ENCODE peak calls at places on chromosomes 2 and 18, in six cellular contexts. One of them, this sample, is unnamed.

GRCh38 chr2:109137616-109138015 is 8.6 kb downstream of the SH3RF3 start:
- DNase-seq in heart left ventricle: no peak
- DNase-seq in tibial artery: no peak
- DNase-seq in CD4-positive, alpha-beta memory T cell: no peak
- DNase-seq in heart right ventricle: no peak
- DNase-seq in fibroblast of lung: no peak
- DNase-seq in this sample: no peak

GRCh38 chr2:39433586-39434195 is 3.4 kb downstream of the MAP4K3 start:
- DNase-seq in CD4-positive, alpha-beta memory T cell: no peak
- DNase-seq in fibroblast of lung: no peak
- DNase-seq in heart right ventricle: no peak
- DNase-seq in heart left ventricle: no peak
- DNase-seq in tibial artery: no peak
- DNase-seq in this sample: no peak

GRCh38 chr2:63834401-63834800 is 7.3 kb upstream of the UGP2 start:
- DNase-seq in heart right ventricle: no peak
- DNase-seq in heart left ventricle: no peak
- DNase-seq in fibroblast of lung: no peak
- DNase-seq in tibial artery: no peak
- DNase-seq in CD4-positive, alpha-beta memory T cell: no peak
- DNase-seq in this sample: no peak

GRCh38 chr2:235055891-235056516 is 104.2 kb downstream of the SH3BP4 start:
- DNase-seq in heart right ventricle: no peak
- DNase-seq in fibroblast of lung: no peak
- DNase-seq in heart left ventricle: no peak
- DNase-seq in CD4-positive, alpha-beta memory T cell: no peak
- DNase-seq in tibial artery: no peak
- DNase-seq in this sample: no peak

GRCh38 chr2:11710632-11711381 is 35.6 kb upstream of the LPIN1 start:
- DNase-seq in heart right ventricle: no peak
- DNase-seq in heart left ventricle: no peak
- DNase-seq in tibial artery: no peak
- DNase-seq in CD4-positive, alpha-beta memory T cell: no peak
- DNase-seq in fibroblast of lung: peak; percentile 51
- DNase-seq in this sample: no peak

GRCh38 chr2:130374587-130375290 is 18.9 kb downstream of the PTPN18 start:
- DNase-seq in heart left ventricle: no peak
- DNase-seq in heart right ventricle: no peak
- DNase-seq in fibroblast of lung: peak; percentile 52
- DNase-seq in tibial artery: no peak
- DNase-seq in CD4-positive, alpha-beta memory T cell: no peak
- DNase-seq in this sample: no peak

GRCh38 chr2:220000080-220000479 is 372.6 kb downstream of the SLC4A3 start:
- DNase-seq in heart left ventricle: no peak
- DNase-seq in heart right ventricle: no peak
- DNase-seq in CD4-positive, alpha-beta memory T cell: no peak
- DNase-seq in fibroblast of lung: no peak
- DNase-seq in tibial artery: no peak
- DNase-seq in this sample: no peak

GRCh38 chr2:234852941-234853340 is 98.9 kb upstream of the SH3BP4 start:
- DNase-seq in tibial artery: no peak
- DNase-seq in heart right ventricle: no peak
- DNase-seq in fibroblast of lung: no peak
- DNase-seq in heart left ventricle: no peak
- DNase-seq in CD4-positive, alpha-beta memory T cell: no peak
- DNase-seq in this sample: no peak

GRCh38 chr2:9738718-9739496 is 104.4 kb upstream of the TAF1B start:
- DNase-seq in tibial artery: no peak
- DNase-seq in heart right ventricle: peak; percentile 58
- DNase-seq in heart left ventricle: peak; percentile 61
- DNase-seq in CD4-positive, alpha-beta memory T cell: no peak
- DNase-seq in fibroblast of lung: no peak
- DNase-seq in this sample: peak; percentile 74

GRCh38 chr2:73931531-73932500 is 5.1 kb downstream of the DGUOK start:
- DNase-seq in heart right ventricle: no peak
- DNase-seq in fibroblast of lung: peak; percentile 78
- DNase-seq in heart left ventricle: no peak
- DNase-seq in CD4-positive, alpha-beta memory T cell: no peak
- DNase-seq in tibial artery: no peak
- DNase-seq in this sample: no peak

GRCh38 chr2:28704621-28705020 is 47.0 kb upstream of the PPP1CB start:
- DNase-seq in heart right ventricle: no peak
- DNase-seq in CD4-positive, alpha-beta memory T cell: no peak
- DNase-seq in fibroblast of lung: no peak
- DNase-seq in tibial artery: no peak
- DNase-seq in heart left ventricle: no peak
- DNase-seq in this sample: no peak

GRCh38 chr2:200403794-200404193 is 97.3 kb downstream of the SPATS2L start:
- DNase-seq in fibroblast of lung: no peak
- DNase-seq in tibial artery: no peak
- DNase-seq in heart left ventricle: no peak
- DNase-seq in CD4-positive, alpha-beta memory T cell: no peak
- DNase-seq in heart right ventricle: no peak
- DNase-seq in this sample: no peak
- H3K36me3 ChIP-seq in fibroblast of lung: no peaks in the 10 kb centered on the region
- H3K36me3 ChIP-seq in tibial artery: no peaks in the 10 kb centered on the region
- H3K36me3 ChIP-seq in heart left ventricle: no peaks in the 10 kb centered on the region
- H3K36me3 ChIP-seq in CD4-positive, alpha-beta memory T cell: no peaks in the 10 kb centered on the region
- H3K36me3 ChIP-seq in heart right ventricle: no peaks in the 10 kb centered on the region
- H3K36me3 ChIP-seq in this sample: peaks cover 4% of the 10 kb centered on the region

GRCh38 chr2:167187049-167187727 is 298.9 kb downstream of the XIRP2 start:
- DNase-seq in fibroblast of lung: no peak
- DNase-seq in tibial artery: no peak
- DNase-seq in heart right ventricle: peak; percentile 8
- DNase-seq in CD4-positive, alpha-beta memory T cell: no peak
- DNase-seq in heart left ventricle: no peak
- DNase-seq in this sample: no peak

GRCh38 chr2:167188596-167188967 is 300.3 kb downstream of the XIRP2 start:
- DNase-seq in fibroblast of lung: peak; percentile 8
- DNase-seq in tibial artery: no peak
- DNase-seq in CD4-positive, alpha-beta memory T cell: no peak
- DNase-seq in heart right ventricle: no peak
- DNase-seq in heart left ventricle: no peak
- DNase-seq in this sample: no peak

GRCh38 chr2:167190053-167190452 is 301.8 kb downstream of the XIRP2 start:
- DNase-seq in heart left ventricle: no peak
- DNase-seq in CD4-positive, alpha-beta memory T cell: no peak
- DNase-seq in heart right ventricle: peak; percentile 63
- DNase-seq in tibial artery: peak; percentile 69
- DNase-seq in fibroblast of lung: peak; percentile 89
- DNase-seq in this sample: peak; percentile 68

GRCh38 chr2:167186465-167186864 is 298.2 kb downstream of the XIRP2 start:
- DNase-seq in CD4-positive, alpha-beta memory T cell: no peak
- DNase-seq in tibial artery: no peak
- DNase-seq in heart left ventricle: no peak
- DNase-seq in heart right ventricle: no peak
- DNase-seq in fibroblast of lung: no peak
- DNase-seq in this sample: no peak

DNA sequence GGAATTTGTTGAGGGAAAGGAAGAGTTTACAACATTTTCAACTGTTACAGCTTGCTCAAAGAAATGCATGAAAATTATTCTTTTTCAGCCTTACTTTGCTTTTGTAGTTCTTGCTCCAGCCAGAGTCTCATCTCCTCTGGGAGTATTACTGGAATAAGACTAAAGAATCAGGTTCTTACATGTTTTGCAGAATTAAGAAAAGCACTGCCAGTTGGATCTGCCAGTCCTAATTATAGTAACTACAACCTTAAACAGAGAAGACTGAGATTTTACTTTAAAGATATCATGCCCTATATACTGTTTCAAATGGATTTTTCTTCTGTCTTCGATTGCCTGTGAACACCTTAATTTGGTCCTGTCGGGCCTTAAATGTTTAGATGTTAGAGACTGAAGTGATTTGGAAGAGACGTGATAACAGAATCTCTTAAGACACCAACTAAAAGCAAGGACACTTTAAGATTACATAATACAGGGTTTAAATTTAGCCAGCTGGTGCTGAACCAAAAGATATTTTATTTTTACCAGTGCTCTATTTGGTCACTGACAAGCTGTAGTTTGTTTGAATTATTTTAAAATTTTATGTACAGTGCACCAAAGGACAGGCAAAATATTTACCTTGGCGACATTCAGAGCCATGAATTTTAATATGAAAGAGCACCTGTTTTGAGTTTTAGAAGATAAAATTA is 299.8 kb downstream of the XIRP2 start:
- DNase-seq in tibial artery: no peak
- DNase-seq in fibroblast of lung: no peak
- DNase-seq in heart left ventricle: no peak
- DNase-seq in CD4-positive, alpha-beta memory T cell: no peak
- DNase-seq in heart right ventricle: no peak
- DNase-seq in this sample: no peak
- H3K4me3 ChIP-seq in tibial artery: no peak overlapping the region
- H3K4me3 ChIP-seq in fibroblast of lung: no peak overlapping the region
- H3K4me3 ChIP-seq in heart left ventricle: peak overlapping the region; percentile 53
- H3K4me3 ChIP-seq in CD4-positive, alpha-beta memory T cell: no peak overlapping the region
- H3K4me3 ChIP-seq in heart right ventricle: peak overlapping the region; percentile 47
- H3K4me3 ChIP-seq in this sample: peak overlapping the region; percentile 74

DNA sequence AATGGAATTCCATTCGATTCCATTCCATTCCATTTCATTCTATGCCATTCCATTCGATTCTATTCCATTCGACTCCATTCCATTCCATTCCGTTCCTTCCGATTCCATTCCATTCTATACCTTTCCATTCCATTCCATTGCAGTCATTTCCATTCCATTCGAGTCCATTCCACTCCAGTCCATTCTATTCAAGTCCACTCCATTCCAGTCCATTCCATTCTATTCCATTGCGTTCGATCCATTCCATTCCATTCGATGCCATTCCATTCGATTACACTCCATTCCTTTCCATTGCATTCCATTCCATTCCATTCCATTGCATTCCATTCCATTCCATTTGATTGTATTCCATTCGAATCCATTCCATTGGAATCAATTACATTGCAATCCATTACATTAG is 1119.8 kb downstream of the RPIA start:
- DNase-seq in fibroblast of lung: no peak
- DNase-seq in heart right ventricle: no peak
- DNase-seq in heart left ventricle: no peak
- DNase-seq in tibial artery: no peak
- DNase-seq in CD4-positive, alpha-beta memory T cell: no peak
- DNase-seq in this sample: no peak
- H3K9me3 ChIP-seq in fibroblast of lung: peaks cover 12% of the 10 kb centered on the region
- H3K9me3 ChIP-seq in heart right ventricle: peaks cover 23% of the 10 kb centered on the region
- H3K9me3 ChIP-seq in heart left ventricle: peaks cover 1% of the 10 kb centered on the region
- H3K9me3 ChIP-seq in tibial artery: peaks cover 66% of the 10 kb centered on the region
- H3K9me3 ChIP-seq in CD4-positive, alpha-beta memory T cell: peaks cover 52% of the 10 kb centered on the region
- H3K9me3 ChIP-seq in this sample: peaks cover 66% of the 10 kb centered on the region

DNA sequence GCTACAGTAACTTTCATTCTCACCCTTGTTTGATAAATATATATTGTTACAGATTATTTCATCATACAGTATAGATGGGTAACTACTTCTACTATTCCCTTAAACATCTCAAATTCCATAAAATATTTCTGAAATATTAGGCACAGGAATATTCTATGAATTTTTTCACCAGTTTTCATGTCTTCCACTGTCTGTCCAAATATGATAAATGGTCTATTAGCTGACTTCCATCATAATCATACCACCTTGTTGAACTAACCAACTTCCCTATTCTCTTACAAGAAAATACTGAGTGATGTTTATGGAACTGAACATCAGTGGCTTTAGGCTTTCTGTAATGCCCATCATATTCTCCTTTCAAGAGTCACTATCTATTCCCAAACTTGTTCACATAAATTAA is 82.4 kb downstream of the TRAPPC8 start:
- DNase-seq in tibial artery: no peak
- DNase-seq in fibroblast of lung: no peak
- DNase-seq in CD4-positive, alpha-beta memory T cell: no peak
- DNase-seq in heart left ventricle: no peak
- DNase-seq in heart right ventricle: no peak
- DNase-seq in this sample: no peak
- H3K36me3 ChIP-seq in tibial artery: peaks cover 50% of the 10 kb centered on the region
- H3K36me3 ChIP-seq in fibroblast of lung: peaks cover 2% of the 10 kb centered on the region
- H3K36me3 ChIP-seq in CD4-positive, alpha-beta memory T cell: peaks cover 5% of the 10 kb centered on the region
- H3K36me3 ChIP-seq in heart left ventricle: peaks cover 5% of the 10 kb centered on the region
- H3K36me3 ChIP-seq in heart right ventricle: no peaks in the 10 kb centered on the region
- H3K36me3 ChIP-seq in this sample: no peaks in the 10 kb centered on the region

DNA sequence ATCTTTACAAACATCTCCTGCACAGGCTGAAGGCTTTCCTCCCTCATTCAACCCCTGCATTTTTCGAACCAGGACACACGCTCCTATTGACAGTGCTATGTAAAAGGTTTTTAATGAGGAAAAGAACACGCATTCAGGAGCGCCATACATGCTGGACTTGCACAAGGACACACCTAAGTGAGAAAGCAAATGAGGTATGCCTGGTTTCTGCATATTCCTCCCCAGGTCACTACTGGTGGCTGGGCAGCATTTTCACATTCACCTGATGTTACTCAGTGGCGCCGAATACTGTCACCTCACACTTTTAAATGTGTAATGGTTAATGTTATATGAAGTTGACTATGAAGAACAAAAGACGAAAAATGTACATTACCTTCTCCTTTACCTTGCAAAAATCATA is 150.6 kb downstream of the ANTXR1 start:
- DNase-seq in tibial artery: no peak
- DNase-seq in fibroblast of lung: no peak
- DNase-seq in heart left ventricle: no peak
- DNase-seq in CD4-positive, alpha-beta memory T cell: no peak
- DNase-seq in heart right ventricle: no peak
- DNase-seq in this sample: no peak
- H3K4me3 ChIP-seq in tibial artery: no peak overlapping the region
- H3K4me3 ChIP-seq in fibroblast of lung: no peak overlapping the region
- H3K4me3 ChIP-seq in heart left ventricle: no peak overlapping the region
- H3K4me3 ChIP-seq in CD4-positive, alpha-beta memory T cell: no peak overlapping the region
- H3K4me3 ChIP-seq in heart right ventricle: no peak overlapping the region
- H3K4me3 ChIP-seq in this sample: no peak overlapping the region

GRCh38 chr2:164515030-164515429 is 106.3 kb downstream of the GRB14 start:
- DNase-seq in CD4-positive, alpha-beta memory T cell: no peak
- DNase-seq in heart left ventricle: no peak
- DNase-seq in fibroblast of lung: no peak
- DNase-seq in tibial artery: no peak
- DNase-seq in heart right ventricle: no peak
- DNase-seq in this sample: no peak
- H3K9me3 ChIP-seq in CD4-positive, alpha-beta memory T cell: no peaks in the 10 kb centered on the region
- H3K9me3 ChIP-seq in heart left ventricle: no peaks in the 10 kb centered on the region
- H3K9me3 ChIP-seq in fibroblast of lung: no peaks in the 10 kb centered on the region
- H3K9me3 ChIP-seq in tibial artery: peaks cover 16% of the 10 kb centered on the region
- H3K9me3 ChIP-seq in heart right ventricle: no peaks in the 10 kb centered on the region
- H3K9me3 ChIP-seq in this sample: peaks cover 5% of the 10 kb centered on the region

GRCh38 chr2:176103634-176104337 is 3.3 kb upstream of the HOXD11 start:
- DNase-seq in tibial artery: no peak
- DNase-seq in heart right ventricle: no peak
- DNase-seq in heart left ventricle: no peak
- DNase-seq in fibroblast of lung: no peak
- DNase-seq in CD4-positive, alpha-beta memory T cell: no peak
- DNase-seq in this sample: no peak

GRCh38 chr2:176105727-176106635 is 1.1 kb upstream of the HOXD11 start:
- DNase-seq in fibroblast of lung: no peak
- DNase-seq in heart right ventricle: no peak
- DNase-seq in CD4-positive, alpha-beta memory T cell: no peak
- DNase-seq in tibial artery: no peak
- DNase-seq in heart left ventricle: no peak
- DNase-seq in this sample: no peak

GRCh38 chr2:176102309-176102866 is 2.8 kb downstream of the HOXD12 start:
- DNase-seq in fibroblast of lung: no peak
- DNase-seq in tibial artery: no peak
- DNase-seq in heart right ventricle: no peak
- DNase-seq in heart left ventricle: no peak
- DNase-seq in CD4-positive, alpha-beta memory T cell: no peak
- DNase-seq in this sample: no peak

GRCh38 chr2:176105078-176105726 is 1.9 kb upstream of the HOXD11 start:
- DNase-seq in heart right ventricle: no peak
- DNase-seq in fibroblast of lung: no peak
- DNase-seq in heart left ventricle: no peak
- DNase-seq in CD4-positive, alpha-beta memory T cell: no peak
- DNase-seq in tibial artery: no peak
- DNase-seq in this sample: no peak

GRCh38 chr2:176104338-176105077 is 2.6 kb upstream of the HOXD11 start:
- DNase-seq in CD4-positive, alpha-beta memory T cell: no peak
- DNase-seq in heart right ventricle: no peak
- DNase-seq in fibroblast of lung: no peak
- DNase-seq in heart left ventricle: no peak
- DNase-seq in tibial artery: no peak
- DNase-seq in this sample: no peak
- H3K36me3 ChIP-seq in CD4-positive, alpha-beta memory T cell: no peaks in the 10 kb centered on the region
- H3K36me3 ChIP-seq in heart right ventricle: no peaks in the 10 kb centered on the region
- H3K36me3 ChIP-seq in fibroblast of lung: no peaks in the 10 kb centered on the region
- H3K36me3 ChIP-seq in heart left ventricle: no peaks in the 10 kb centered on the region
- H3K36me3 ChIP-seq in tibial artery: no peaks in the 10 kb centered on the region
- H3K36me3 ChIP-seq in this sample: no peaks in the 10 kb centered on the region